ENCODE peak calls at places on chromosomes 4 and X, in seven cellular contexts. F is aorta; H is Karpas-422; J is effector memory CD4-positive, alpha-beta T cell; D is cardiac muscle cell; K is GM23338; V is colonic mucosa. Y is an unnamed sample. For H3K4me1 and H3K36me3, the result is how much of the 10 kb centered on the place peaks cover.

GRCh38 chrX:23935116-23935515 is 27.3 kb downstream of the CXorf58 start:
- DNase-seq in D (peak), J (no peak), H (no peak), V (no peak), K (no peak), F (no peak), Y (no peak)

GRCh38 chr4:189021831-189022230 is 882.6 kb downstream of the TRIML1 start:
- DNase-seq in V (no peak), K (peak), J (no peak), H (peak), D (peak), F (no peak), Y (no peak)

GRCh38 chrX:9231491-9231890 is 197.6 kb upstream of the FAM9B start:
- DNase-seq in K (no peak), F (no peak), H (no peak), J (no peak), D (no peak), V (no peak), Y (no peak)

GRCh38 chr4:128660361-128660964 is 149.0 kb upstream of the JADE1 start:
- DNase-seq in J (no peak), V (no peak), F (no peak), K (no peak), D (peak), H (no peak), Y (no peak)

GRCh38 chr4:37645736-37646135 is 40.4 kb downstream of the RELL1 start:
- DNase-seq in V (no peak), H (no peak), K (no peak), D (no peak), J (no peak), F (no peak), Y (no peak)

GRCh38 chr4:20832821-20833220 is 132.6 kb downstream of the PACRGL start:
- DNase-seq in J (no peak), K (no peak), D (peak), F (no peak), H (no peak), V (no peak), Y (no peak)

GRCh38 chr4:99894998-99895397 is 771 bp upstream of the LAMTOR3 start:
- DNase-seq in F (no peak), D (no peak), J (no peak), K (no peak), H (no peak), V (no peak), Y (no peak)

GRCh38 chr4:47913858-47914218 is 545 bp downstream of the NFXL1 start:
- DNase-seq in F (peak), H (peak), D (peak), V (peak), K (peak), J (peak), Y (peak)

GRCh38 chrX:129759576-129760061 is 20.1 kb upstream of the SASH3 start:
- DNase-seq in D (peak), J (no peak), F (no peak), V (no peak), H (no peak), K (peak), Y (no peak)

GRCh38 chr4:10783351-10783750 is 98.8 kb upstream of the CLNK start:
- DNase-seq in J (no peak), K (no peak), F (no peak), D (peak), V (no peak), H (no peak), Y (no peak)

GRCh38 chr4:165060938-165061337 is 7.3 kb downstream of the TRIM75 start:
- DNase-seq in V (no peak), K (peak), F (no peak), D (no peak), J (no peak), H (no peak), Y (no peak)

GRCh38 chr4:55733874-55734437 is 85.6 kb upstream of the EXOC1L start:
- DNase-seq in H (no peak), K (no peak), D (peak), F (peak), V (peak), J (no peak), Y (no peak)

GRCh38 chrX:121642415-121642814 is 595.0 kb downstream of the GLUD2 start:
- DNase-seq in F (no peak), D (peak), H (no peak), V (no peak), K (no peak), J (no peak), Y (no peak)

GRCh38 chr4:20391224-20391623 is 139.5 kb downstream of the SLIT2 start:
- DNase-seq in V (no peak), J (no peak), F (no peak), H (no peak), K (no peak), D (peak), Y (no peak)

GRCh38 chr4:106038012-106038411 is 142.7 kb downstream of the NPNT start:
- DNase-seq in V (no peak), D (no peak), K (no peak), F (no peak), H (no peak), J (no peak), Y (no peak)

GRCh38 chr4:140098481-140099132 is 55.4 kb downstream of the MAML3 start:
- DNase-seq in K (no peak), J (no peak), F (no peak), V (no peak), D (peak), H (peak), Y (no peak)
- H3K4me1 ChIP-seq in K (under half), J (under half), F (under half), V (under half), D (under half), H (half or more), Y (under half)

GRCh38 chr4:2881431-2881830 is 37.8 kb downstream of the ADD1 start:
- DNase-seq in H (no peak), D (no peak), J (no peak), F (no peak), V (no peak), K (no peak), Y (no peak)
- H3K36me3 ChIP-seq in H (under half), D (under half), J (under half), F (under half), V (under half), K (under half), Y (half or more)

GRCh38 chrX:18428006-18428405 is 2.6 kb downstream of the CDKL5 start:
- DNase-seq in J (no peak), F (no peak), H (no peak), V (no peak), D (peak), K (peak), Y (no peak)
- H3K4me3 ChIP-seq in J (no peak), F (no peak), H (no peak), V (no peak), D (no peak), K (peak), Y (no peak)

DNA sequence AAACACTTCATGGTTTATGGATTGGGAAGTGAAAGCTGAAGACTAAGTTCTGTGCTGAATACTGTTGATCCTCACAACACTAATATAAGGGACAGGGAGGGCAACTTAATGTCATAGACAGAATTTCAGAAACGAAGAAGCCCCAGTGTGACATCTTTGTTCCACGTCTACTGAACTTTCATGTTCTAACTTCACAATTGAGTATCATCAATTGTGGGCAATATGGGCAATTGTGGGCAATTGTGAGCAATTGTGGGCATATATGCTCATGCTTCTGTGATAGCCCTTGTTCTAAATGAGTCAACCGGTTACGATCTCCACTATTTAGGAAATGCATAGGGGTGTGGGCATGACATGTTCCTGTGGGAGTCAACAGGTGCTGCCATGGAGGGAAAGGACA is 33.7 kb downstream of the CYBB start:
- DNase-seq in D (no peak), K (no peak), H (no peak), J (no peak), V (no peak), F (no peak), Y (no peak)
- H3K4me1 ChIP-seq in D (under half), K (under half), H (half or more), J (under half), V (under half), F (under half), Y (under half)